ENCODE peak calls at places on chromosomes 16 and 17, in four cellular contexts. C, F, P and M are unnamed samples.

GRCh38 chr16:66026211-66026610 is 340.3 kb upstream of the CDH5 start:
- DNase-seq in C (no peak), P (peak), F (peak), M (no peak)

GRCh38 chr17:28475151-28475900 is 1.9 kb downstream of the SLC13A2 start:
- DNase-seq in C (no peak), F (no peak), P (no peak), M (no peak)

GRCh38 chr16:23182206-23182674 is 305 bp upstream of the SCNN1G start:
- DNase-seq in C (peak), P (peak), F (peak), M (peak)

GRCh38 chr17:50087246-50087911 is 7.8 kb upstream of the PDK2 start:
- DNase-seq in F (peak), P (peak), C (peak), M (no peak)

GRCh38 chr16:82456683-82457082 is 170.1 kb upstream of the CDH13 start:
- DNase-seq in P (peak), F (peak), C (peak), M (no peak)

GRCh38 chr17:55577011-55577586 is 65.8 kb upstream of the SMIM36 start:
- DNase-seq in F (no peak), P (no peak), C (peak), M (no peak)

GRCh38 chr17:14245629-14246028 is 9.0 kb upstream of the CDRT15 start:
- DNase-seq in P (no peak), C (no peak), F (no peak), M (no peak)

GRCh38 chr16:79104567-79104966 is 496.0 kb downstream of the MAF start:
- DNase-seq in P (peak), F (no peak), C (no peak), M (no peak)

GRCh38 chr16:70470927-70471341 is 16.5 kb downstream of the FCSK start:
- DNase-seq in C (no peak), P (peak), F (peak), M (no peak)

GRCh38 chr17:69060835-69061234 is at the start of gene ABCA9:
- DNase-seq in P (no peak), C (no peak), F (no peak), M (no peak)

GRCh38 chr16:57627184-57627871 is 1.1 kb upstream of the ADGRG1 start:
- DNase-seq in P (peak), C (no peak), F (peak), M (no peak)

GRCh38 chr17:1787301-1787902 is 25.5 kb downstream of the SERPINF1 start:
- DNase-seq in P (no peak), F (no peak), C (no peak), M (no peak)

GRCh38 chr16:57751539-57752202 is 16.1 kb downstream of the KATNB1 start:
- DNase-seq in C (no peak), F (no peak), P (no peak), M (no peak)

GRCh38 chr16:63422633-63423032 is 1386.4 kb upstream of the CDH8 start:
- DNase-seq in P (no peak), F (no peak), C (no peak), M (no peak)

GRCh38 chr16:56199164-56199563 is 7.9 kb downstream of the GNAO1 start:
- DNase-seq in F (no peak), C (no peak), P (no peak), M (no peak)

GRCh38 chr17:17641621-17642409 is 39.4 kb upstream of the RAI1 start:
- DNase-seq in C (peak), P (peak), F (peak), M (no peak)

GRCh38 chr17:57606111-57606875 is 138.8 kb downstream of the CCDC182 start:
- DNase-seq in P (no peak), F (no peak), C (no peak), M (no peak)

GRCh38 chr17:50139185-50139783 is 9.3 kb upstream of the SAMD14 start:
- DNase-seq in F (no peak), P (no peak), C (no peak), M (no peak)

GRCh38 chr17:40112718-40113109 is 9.1 kb upstream of the MSL1 start:
- DNase-seq in C (no peak), P (no peak), F (no peak), M (no peak)

GRCh38 chr16:50879873-50880695 is 138.2 kb downstream of the CYLD start:
- DNase-seq in F (peak), P (peak), C (no peak), M (no peak)

GRCh38 chr17:77209330-77209748 is 68.6 kb downstream of the SEC14L1 start:
- DNase-seq in F (no peak), P (no peak), C (no peak), M (no peak)

GRCh38 chr17:74738051-74738996 is 1.3 kb downstream of the RAB37 start:
- DNase-seq in P (no peak), C (peak), F (no peak), M (no peak)